ENCODE peak calls at places on chromosomes 2 and 18, in five cellular contexts. A is Calu3, H is upper lobe of right lung, X is NCI-H2081, J is NCI-H1105 treated with DMSO at 0.1 percent for 48 hours. M is an unnamed sample.

GRCh38 chr18:79246309-79247108 is 149.2 kb upstream of the NFATC1 start:
- DNase-seq in A (peak; percentile 83), H (peak; percentile 81), X (peak; percentile 68), J (no peak), M (peak; percentile 86)

GRCh38 chr2:46690825-46691224 is 211.5 kb downstream of the TMEM247 start:
- DNase-seq in A (no peak), H (no peak), X (no peak), J (no peak), M (no peak)

GRCh38 chr2:219219113-219219696 is 447 bp upstream of the ABCB6 start:
- DNase-seq in A (no peak), H (no peak), X (no peak), J (no peak), M (no peak)

GRCh38 chr2:160491922-160492371 is 1.7 kb downstream of the RBMS1 start:
- DNase-seq in A (no peak), H (no peak), X (no peak), J (no peak), M (no peak)

GRCh38 chr2:215598376-215598975 is 162.6 kb upstream of the FN1 start:
- DNase-seq in A (no peak), H (no peak), X (no peak), J (no peak), M (no peak)

GRCh38 chr2:20665261-20666113 is 1.5 kb upstream of the GDF7 start:
- DNase-seq in A (no peak), H (peak; percentile 45), X (no peak), J (no peak), M (no peak)

GRCh38 chr18:28110924-28111323 is 66.0 kb downstream of the CDH2 start:
- DNase-seq in A (no peak), H (no peak), X (no peak), J (no peak), M (no peak)

GRCh38 chr2:68832161-68832869 is 38.9 kb downstream of the BMP10 start:
- DNase-seq in A (peak; percentile 71), H (peak; percentile 77), X (no peak), J (no peak), M (no peak)

GRCh38 chr2:230751062-230751461 is 38.4 kb downstream of the CAB39 start:
- DNase-seq in A (no peak), H (no peak), X (no peak), J (no peak), M (no peak)

GRCh38 chr18:22348521-22349316 is 69.0 kb downstream of the CTAGE1 start:
- DNase-seq in A (peak; percentile 85), H (peak; percentile 87), X (peak; percentile 2), J (peak; percentile 42), M (no peak)

GRCh38 chr2:73759287-73759764 is 20.6 kb downstream of the DUSP11 start:
- DNase-seq in A (no peak), H (no peak), X (no peak), J (no peak), M (no peak)

M was measured in HAP-1.